ENCODE peak calls at places on chromosomes 3 and 15, in four cellular contexts. X, U, S and H are unnamed samples.

GRCh38 chr3:112136959-112137693 is 4.1 kb upstream of the GCSAM start:
- DNase-seq in X (peak; percentile 61), U (peak; percentile 55), S (peak; percentile 51), H (no peak)

GRCh38 chr15:40420793-40421192 is 15.2 kb downstream of the IVD start:
- DNase-seq in X (no peak), U (no peak), S (no peak), H (no peak)

GRCh38 chr3:128878556-128879124 is 780 bp upstream of the ACAD9 start:
- DNase-seq in X (peak; percentile 61), U (peak; percentile 81), S (peak; percentile 67), H (no peak)

GRCh38 chr3:127827808-127828207 is 5.5 kb upstream of the MGLL start:
- DNase-seq in X (no peak), U (no peak), S (no peak), H (no peak)

GRCh38 chr3:193789455-193789854 is 196.4 kb downstream of the OPA1 start:
- DNase-seq in X (no peak), U (no peak), S (no peak), H (no peak)

GRCh38 chr15:39819449-39820016 is 36.9 kb upstream of the FSIP1 start:
- DNase-seq in X (no peak), U (no peak), S (no peak), H (no peak)

GRCh38 chr15:89332446-89332845 is 2.2 kb downstream of the POLG start:
- DNase-seq in X (no peak), U (peak; percentile 48), S (peak; percentile 17), H (no peak)

GRCh38 chr3:66425032-66425431 is 75.8 kb downstream of the LRIG1 start:
- DNase-seq in X (no peak), U (peak; percentile 41), S (peak; percentile 72), H (no peak)

GRCh38 chr15:89098281-89098680 is 10.0 kb downstream of the ABHD2 start:
- DNase-seq in X (no peak), U (no peak), S (no peak), H (no peak)

GRCh38 chr15:23877502-23878412 is 190.7 kb upstream of the NDN start:
- DNase-seq in X (peak; percentile 84), U (peak; percentile 1), S (peak; percentile 14), H (no peak)

GRCh38 chr3:134281912-134282658 is 31.4 kb upstream of the RYK start:
- DNase-seq in X (no peak), U (no peak), S (no peak), H (no peak)

GRCh38 chr15:36797128-36797527 is 217.7 kb downstream of the CDIN1 start:
- DNase-seq in X (no peak), U (no peak), S (no peak), H (no peak)

GRCh38 chr15:89611317-89611716 is 36.0 kb downstream of the TICRR start:
- DNase-seq in X (no peak), U (no peak), S (no peak), H (no peak)

GRCh38 chr3:194738254-194739093 is 52.8 kb downstream of the FAM43A start:
- DNase-seq in X (peak; percentile 50), U (peak; percentile 58), S (peak; percentile 10), H (peak; percentile 62)

GRCh38 chr15:42508263-42508690 is 12.8 kb downstream of the SNAP23 start:
- DNase-seq in X (peak; percentile 33), U (peak; percentile 50), S (peak; percentile 64), H (no peak)
- H3K4me3 ChIP-seq in X (no peak overlapping the region), U (no peak overlapping the region), S (no peak overlapping the region), H (no peak overlapping the region)

GRCh38 chr15:53982281-53982680 is 4.0 kb downstream of the UNC13C start:
- DNase-seq in X (no peak), U (no peak), S (no peak), H (no peak)

GRCh38 chr15:53978248-53978906 is at the start of gene UNC13C:
- DNase-seq in X (peak; percentile 51), U (peak; percentile 25), S (peak; percentile 22), H (no peak)

GRCh38 chr15:53982876-53983275 is 4.6 kb downstream of the UNC13C start:
- DNase-seq in X (no peak), U (no peak), S (no peak), H (no peak)

GRCh38 chr15:53976844-53977392 is 1.3 kb upstream of the UNC13C start:
- DNase-seq in X (peak; percentile 60), U (no peak), S (peak; percentile 5), H (peak; percentile 25)

DNA sequence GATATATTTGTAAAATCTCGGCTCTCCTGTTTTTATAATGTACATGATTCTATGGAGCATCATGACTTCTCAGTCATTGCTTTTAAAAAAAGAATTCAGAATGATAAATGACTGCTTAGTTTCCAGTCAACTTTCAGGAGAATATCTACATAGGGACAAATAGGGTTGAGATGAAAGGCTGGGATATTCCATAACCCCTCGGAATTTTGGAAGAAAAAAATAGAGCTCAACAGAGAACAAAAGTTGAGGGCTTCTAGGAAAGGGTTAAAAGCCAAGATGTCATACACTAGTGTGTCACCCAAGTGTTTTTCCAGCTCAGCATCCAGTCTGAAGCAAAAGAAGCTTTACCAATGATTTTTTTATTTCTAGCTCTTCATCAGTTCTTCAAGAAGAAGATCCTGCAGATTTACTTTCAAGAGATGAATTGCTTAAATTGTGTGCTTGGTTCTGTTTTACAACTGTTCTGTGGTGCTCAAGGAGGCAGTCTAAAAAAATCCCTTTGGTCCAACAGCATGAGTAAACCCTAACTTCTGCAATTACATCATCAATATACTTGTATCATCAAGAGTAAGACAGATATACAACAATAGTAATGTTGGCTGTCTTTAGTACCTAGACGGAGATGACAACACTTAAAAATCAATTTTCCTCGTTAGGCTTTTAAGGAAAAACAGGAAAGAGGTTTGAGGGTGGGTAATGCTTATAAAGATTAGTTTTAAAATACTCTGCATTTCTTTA is 979 bp downstream of the UNC13C start:
- DNase-seq in X (no peak), U (no peak), S (no peak), H (no peak)
- H3K4me3 ChIP-seq in X (peak overlapping the region; percentile 12), U (peak overlapping the region; percentile 57), S (no peak overlapping the region), H (peak overlapping the region; percentile 36)

GRCh38 chr3:167732313-167733065 is 2.2 kb downstream of the PDCD10 start:
- DNase-seq in X (no peak), U (peak; percentile 6), S (no peak), H (no peak)
- H3K4me3 ChIP-seq in X (no peak overlapping the region), U (no peak overlapping the region), S (no peak overlapping the region), H (no peak overlapping the region)

DNA sequence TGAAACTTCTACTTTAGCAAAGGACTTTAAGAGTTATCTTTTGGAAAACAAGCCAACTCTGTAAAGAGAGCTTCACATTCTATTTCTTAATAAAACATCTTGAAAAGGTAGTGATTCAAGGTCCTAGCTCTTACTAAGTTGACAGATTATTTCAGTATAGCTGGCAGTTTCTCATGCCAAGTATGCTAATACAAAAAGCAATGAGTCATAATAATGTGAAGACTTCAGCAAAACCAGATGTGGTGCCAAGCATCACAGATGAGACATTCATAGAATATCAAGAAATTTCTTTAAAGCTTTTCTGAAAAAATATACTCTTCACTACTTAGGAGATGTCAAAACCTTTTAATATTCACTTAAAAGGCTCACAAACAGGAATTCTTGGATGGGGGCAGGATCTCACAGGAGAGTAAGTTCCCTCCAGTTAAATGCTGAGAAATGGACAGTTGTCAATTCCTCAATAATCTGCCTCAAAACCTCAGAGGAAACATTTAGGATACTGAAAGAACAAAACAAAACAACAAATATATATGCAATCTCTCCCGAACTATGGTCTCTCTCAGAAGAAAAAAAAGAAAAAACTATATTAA is 45.6 kb downstream of the DCBLD2 start:
- DNase-seq in X (no peak), U (peak; percentile 92), S (peak; percentile 94), H (peak; percentile 28)
- H3K4me3 ChIP-seq in X (no peak overlapping the region), U (no peak overlapping the region), S (no peak overlapping the region), H (no peak overlapping the region)

DNA sequence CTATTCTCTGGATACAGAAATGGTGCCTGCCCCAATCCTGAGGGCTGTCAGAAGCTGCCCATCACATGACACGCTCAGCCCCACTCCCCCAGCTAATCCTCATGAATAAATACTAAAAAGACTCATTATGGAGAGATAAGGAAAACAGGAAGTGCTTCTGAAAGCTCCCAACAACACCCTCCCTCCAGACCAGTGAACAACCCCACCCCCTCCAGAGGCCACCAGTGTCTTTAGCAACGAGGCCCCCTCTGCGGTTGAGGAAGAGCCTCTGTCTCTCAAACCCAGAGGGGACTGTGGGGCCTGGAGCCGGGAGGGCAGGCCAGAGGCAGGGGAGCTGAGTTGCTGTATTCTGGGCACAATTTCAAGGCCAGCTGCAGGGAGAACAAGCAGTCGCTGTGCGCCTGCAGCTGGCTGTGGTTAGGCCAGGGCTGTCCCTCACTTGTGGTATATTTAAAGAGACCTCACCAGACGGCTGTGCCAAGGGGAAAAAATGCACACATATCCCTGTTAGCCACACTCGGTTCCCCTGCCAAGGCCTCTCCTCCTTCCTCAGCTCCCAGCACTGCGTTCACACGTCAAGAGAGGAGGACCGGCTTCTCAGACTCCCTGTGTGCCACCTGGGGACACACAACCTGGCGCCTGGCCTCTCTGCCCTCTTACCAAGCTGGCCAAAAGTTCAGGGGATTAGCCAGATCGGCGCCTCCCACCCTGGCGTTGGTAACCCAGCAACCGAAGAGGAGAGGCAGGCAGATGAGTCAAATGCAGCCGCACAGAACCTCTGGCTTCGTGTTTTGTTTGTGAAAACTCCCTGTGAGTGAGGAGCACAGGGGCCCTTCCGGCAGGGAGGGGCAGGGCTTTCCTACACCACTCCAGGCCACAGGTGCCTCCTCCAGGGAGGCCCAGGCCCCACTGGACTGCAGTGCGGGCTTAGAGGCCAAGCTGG is 101.2 kb upstream of the ETV5 start:
- DNase-seq in X (peak; percentile 68), U (peak; percentile 66), S (peak; percentile 89), H (no peak)
- H3K4me3 ChIP-seq in X (no peak overlapping the region), U (peak overlapping the region; percentile 35), S (no peak overlapping the region), H (no peak overlapping the region)

GRCh38 chr15:74725241-74725774 is at the start of gene CYP1A1:
- DNase-seq in X (peak; percentile 73), U (peak; percentile 42), S (no peak), H (no peak)
- H3K4me3 ChIP-seq in X (peak within 1 kb of the TSS; percentile 48), U (peak within 1 kb of the TSS; percentile 44), S (peak within 1 kb of the TSS; percentile 35), H (peak within 1 kb of the TSS; percentile 30)

DNA sequence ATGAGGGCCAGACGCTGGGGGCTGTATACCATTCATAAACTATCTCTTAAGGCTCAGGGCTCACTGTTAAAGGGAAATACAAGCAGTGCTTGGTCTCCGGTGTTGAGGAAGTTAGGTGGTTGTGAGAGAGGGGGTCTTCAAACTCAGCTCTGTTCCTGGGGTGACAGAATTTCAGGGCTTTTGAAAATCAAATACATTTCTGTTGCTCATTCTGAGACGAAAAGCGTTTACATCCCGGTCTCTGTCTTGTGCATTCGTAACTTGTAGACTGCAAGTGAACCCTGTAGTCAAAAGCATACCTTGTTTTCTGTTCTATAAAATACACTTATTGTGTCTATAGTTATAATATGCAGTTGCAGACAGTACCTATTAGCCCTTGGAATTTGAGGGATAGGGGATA is 1.7 kb downstream of the SLCO3A1 start:
- DNase-seq in X (no peak), U (no peak), S (no peak), H (no peak)
- H3K4me3 ChIP-seq in X (no peak overlapping the region), U (no peak overlapping the region), S (no peak overlapping the region), H (no peak overlapping the region)

DNA sequence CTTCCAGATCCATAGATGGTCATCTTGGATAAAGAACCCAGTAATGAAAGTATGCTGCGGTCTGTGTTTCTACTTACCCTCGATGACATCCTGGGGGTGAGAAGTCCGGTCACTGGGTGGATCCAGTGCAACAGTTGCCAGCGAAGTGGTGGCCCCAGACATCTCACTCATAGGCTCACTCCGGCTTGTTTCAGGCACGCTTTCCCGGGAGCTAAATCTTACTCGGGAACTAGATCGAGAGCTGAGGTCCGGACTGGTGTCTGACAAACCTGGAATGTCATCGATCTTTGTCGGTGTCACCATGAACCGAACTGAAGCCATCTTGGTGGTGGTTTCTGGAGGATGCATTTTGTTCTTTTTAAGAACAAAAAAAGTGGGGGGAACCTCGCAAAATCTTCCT is 1.2 kb downstream of the SLC12A6 start:
- DNase-seq in X (no peak), U (no peak), S (no peak), H (no peak)
- H3K4me3 ChIP-seq in X (no peak overlapping the region), U (no peak overlapping the region), S (no peak overlapping the region), H (no peak overlapping the region)

GRCh38 chr15:74955017-74955416 is 1.6 kb downstream of the RPP25 start:
- DNase-seq in X (peak; percentile 27), U (no peak), S (no peak), H (no peak)
- H3K4me3 ChIP-seq in X (peak overlapping the region; percentile 76), U (no peak overlapping the region), S (no peak overlapping the region), H (no peak overlapping the region)